ENCODE peak calls at places on chromosome 18, in four cellular contexts. D is RPMI8226, K is putamen, C is HCEC 1CT. Q is an unnamed sample.

GRCh38 chr18:78770149-78771139 is 209.2 kb upstream of the SALL3 start:
- DNase-seq in D (no peak), C (no peak), K (no peak), Q (no peak)

GRCh38 chr18:68995675-68996074 is 197.8 kb downstream of the CCDC102B start:
- DNase-seq in K (no peak), D (no peak), C (no peak), Q (no peak)

GRCh38 chr18:73752965-73753364 is 394.7 kb downstream of the FBXO15 start:
- DNase-seq in D (no peak), C (no peak), K (no peak), Q (no peak)

GRCh38 chr18:76795981-76796380 is 26.4 kb upstream of the ZNF236 start:
- DNase-seq in D (no peak), K (no peak), C (no peak), Q (no peak)

GRCh38 chr18:74493689-74494088 is 2.5 kb upstream of the CNDP2 start:
- DNase-seq in D (peak; percentile 83), C (peak; percentile 58), K (peak; percentile 64), Q (peak; percentile 79)

GRCh38 chr18:68417166-68417776 is 297.6 kb downstream of the TMX3 start:
- DNase-seq in C (peak; percentile 39), K (peak; percentile 39), D (no peak), Q (no peak)

GRCh38 chr18:5937795-5938194 is 42.5 kb upstream of the TMEM200C start:
- DNase-seq in C (no peak), D (no peak), K (no peak), Q (no peak)

GRCh38 chr18:31244737-31245432 is 73.1 kb upstream of the DSG1 start:
- DNase-seq in C (no peak), K (no peak), D (no peak), Q (no peak)

GRCh38 chr18:62081248-62081647 is 105.6 kb downstream of the PIGN start:
- DNase-seq in K (no peak), C (no peak), D (no peak), Q (no peak)

GRCh38 chr18:23718731-23719130 is 29.5 kb downstream of the LAMA3 start:
- DNase-seq in K (no peak), D (no peak), C (no peak), Q (no peak)

GRCh38 chr18:68840554-68841263 is 42.8 kb downstream of the CCDC102B start:
- DNase-seq in D (no peak), C (peak; percentile 92), K (peak; percentile 39), Q (peak; percentile 23)

GRCh38 chr18:9913526-9914333 is at the start of gene VAPA:
- DNase-seq in C (peak; percentile 96), D (peak; percentile 99), K (peak; percentile 96), Q (peak; percentile 97)

GRCh38 chr18:23281626-23282436 is 146.5 kb downstream of the CABLES1 start:
- DNase-seq in D (no peak), K (no peak), C (no peak), Q (no peak)

GRCh38 chr18:64966667-64967066 is 784.1 kb upstream of the CDH7 start:
- DNase-seq in D (peak; percentile 47), C (no peak), K (no peak), Q (no peak)

GRCh38 chr18:24055878-24056277 is 41.3 kb downstream of the TTC39C start:
- DNase-seq in C (no peak), K (no peak), D (no peak), Q (no peak)

GRCh38 chr18:63553117-63553516 is 10.9 kb downstream of the SERPINB12 start:
- DNase-seq in C (peak; percentile 94), D (peak; percentile 42), K (peak; percentile 6), Q (peak; percentile 23)

GRCh38 chr18:22466608-22467390 is 49.1 kb upstream of the CTAGE1 start:
- DNase-seq in C (peak; percentile 76), D (no peak), K (no peak), Q (no peak)

GRCh38 chr18:78896111-78896510 is 83.5 kb upstream of the SALL3 start:
- DNase-seq in D (no peak), C (no peak), K (no peak), Q (no peak)

GRCh38 chr18:30675905-30676620 is 366.5 kb downstream of the DSC3 start:
- DNase-seq in D (no peak), K (no peak), C (no peak), Q (no peak)

GRCh38 chr18:78908462-78908861 is 71.2 kb upstream of the SALL3 start:
- DNase-seq in K (no peak), C (no peak), D (no peak), Q (no peak)

GRCh38 chr18:78722391-78722790 is 257.2 kb upstream of the SALL3 start:
- DNase-seq in K (peak; percentile 44), C (no peak), D (no peak), Q (peak; percentile 74)

GRCh38 chr18:40222736-40223135 is 1732.3 kb upstream of the PIK3C3 start:
- DNase-seq in K (no peak), D (no peak), C (no peak), Q (no peak)

GRCh38 chr18:75154997-75155396 is 53.9 kb downstream of the PTGR3 start:
- DNase-seq in D (no peak), C (no peak), K (no peak), Q (peak; percentile 1)

GRCh38 chr18:11251891-11252270 is 102.5 kb upstream of the PIEZO2 start:
- DNase-seq in C (no peak), K (no peak), D (no peak), Q (peak; percentile 22)

GRCh38 chr18:52700757-52701156 is 360.8 kb downstream of the DCC start:
- DNase-seq in D (no peak), K (no peak), C (no peak), Q (no peak)

GRCh38 chr18:3466051-3466450 is 16.1 kb downstream of the TGIF1 start:
- DNase-seq in K (no peak), C (peak; percentile 86), D (no peak), Q (no peak)

GRCh38 chr18:80107396-80107795 is 1.7 kb upstream of the ADNP2 start:
- DNase-seq in D (no peak), K (no peak), C (no peak), Q (no peak)

GRCh38 chr18:58532298-58532697 is 96.6 kb downstream of the ALPK2 start:
- DNase-seq in K (no peak), C (no peak), D (no peak), Q (no peak)

GRCh38 chr18:902179-902718 is 2.4 kb upstream of the ADCYAP1 start:
- DNase-seq in D (no peak), C (no peak), K (no peak), Q (peak; percentile 13)

GRCh38 chr18:51235011-51235789 is 37.7 kb upstream of the MEX3C start:
- DNase-seq in D (no peak), C (no peak), K (no peak), Q (no peak)

GRCh38 chr18:61935362-61935761 is 42.6 kb upstream of the RNF152 start:
- DNase-seq in C (no peak), K (no peak), D (no peak), Q (no peak)

GRCh38 chr18:21146016-21146415 is 34.4 kb upstream of the ROCK1 start:
- DNase-seq in K (no peak), C (peak; percentile 12), D (no peak), Q (no peak)

GRCh38 chr18:13269599-13270011 is 51.0 kb downstream of the LDLRAD4 start:
- DNase-seq in D (no peak), K (no peak), C (no peak), Q (peak; percentile 54)

GRCh38 chr18:28916436-28916835 is 739.5 kb upstream of the CDH2 start:
- DNase-seq in C (no peak), K (no peak), D (no peak), Q (no peak)

GRCh38 chr18:62437520-62438329 is 85.1 kb upstream of the ZCCHC2 start:
- DNase-seq in D (no peak), C (peak; percentile 90), K (no peak), Q (no peak)

GRCh38 chr18:49021076-49021432 is 70.3 kb upstream of the SMAD7 start:
- DNase-seq in D (no peak), C (no peak), K (no peak), Q (no peak)